ENCODE peak calls at places on chromosomes 1 and 21, in five cellular contexts. Y, A, B, M and W are unnamed samples.

GRCh38 chr1:20153000-20153418 is 13.9 kb downstream of the PLA2G2F start:
- DNase-seq in Y (no peak), A (peak), B (no peak), M (peak), W (no peak)

GRCh38 chr21:42526379-42526727 is 12.7 kb downstream of the SLC37A1 start:
- DNase-seq in Y (no peak), A (peak), B (no peak), M (no peak), W (no peak)

GRCh38 chr1:10338047-10338446 is 60.8 kb upstream of the PGD start:
- DNase-seq in Y (peak), A (peak), B (peak), M (no peak), W (no peak)

GRCh38 chr1:112937495-112937894 is 18.5 kb downstream of the SLC16A1 start:
- DNase-seq in Y (no peak), A (no peak), B (no peak), M (no peak), W (no peak)

GRCh38 chr1:114235956-114236355 is 82.3 kb upstream of the SYT6 start:
- DNase-seq in Y (no peak), A (no peak), B (no peak), M (no peak), W (no peak)

GRCh38 chr1:7517611-7518330 is 253.3 kb upstream of the VAMP3 start:
- DNase-seq in Y (no peak), A (peak), B (no peak), M (no peak), W (no peak)

GRCh38 chr1:182279724-182280506 is 111.7 kb downstream of the GLUL start:
- DNase-seq in Y (no peak), A (no peak), B (no peak), M (no peak), W (no peak)

GRCh38 chr1:54517536-54517935 is 30.5 kb upstream of the ACOT11 start:
- DNase-seq in Y (no peak), A (no peak), B (no peak), M (peak), W (no peak)

GRCh38 chr21:33584455-33584854 is 4.0 kb downstream of the DONSON start:
- DNase-seq in Y (no peak), A (no peak), B (no peak), M (no peak), W (no peak)

GRCh38 chr1:161185282-161185682 is 8.0 kb upstream of the B4GALT3 start:
- DNase-seq in Y (peak), A (peak), B (peak), M (peak), W (no peak)

GRCh38 chr1:245752551-245752950 is 597.8 kb downstream of the KIF26B start:
- DNase-seq in Y (peak), A (no peak), B (no peak), M (no peak), W (no peak)

GRCh38 chr1:52672946-52673345 is 25.2 kb downstream of the COA7 start:
- DNase-seq in Y (no peak), A (no peak), B (no peak), M (no peak), W (no peak)

GRCh38 chr1:147640553-147641165 is 29.7 kb downstream of the ACP6 start:
- DNase-seq in Y (peak), A (peak), B (peak), M (peak), W (peak)

GRCh38 chr1:67404212-67404620 is 26.0 kb downstream of the SERBP1 start:
- DNase-seq in Y (peak), A (no peak), B (no peak), M (no peak), W (no peak)